ENCODE peak calls at places on chromosomes 11 and 22, in four cellular contexts. H, S, P and R are unnamed samples.

GRCh38 chr11:119671561-119672015 is 57.4 kb downstream of the NECTIN1 start:
- DNase-seq in H (no peak), S (no peak), P (peak; percentile 83), R (no peak)

GRCh38 chr11:94647926-94648325 is 80.8 kb downstream of the PIWIL4 start:
- DNase-seq in H (no peak), S (no peak), P (peak; percentile 40), R (no peak)

GRCh38 chr11:41309716-41310115 is 149.7 kb downstream of the LRRC4C start:
- DNase-seq in H (no peak), S (no peak), P (no peak), R (no peak)

GRCh38 chr11:23413057-23413456 is 552.8 kb upstream of the CCDC179 start:
- DNase-seq in H (no peak), S (no peak), P (no peak), R (no peak)

GRCh38 chr22:23418159-23418788 is 161.8 kb downstream of the IGLL1 start:
- DNase-seq in H (no peak), S (no peak), P (peak; percentile 64), R (no peak)

GRCh38 chr11:64055077-64055476 is 19.3 kb downstream of the FLRT1 start:
- DNase-seq in H (no peak), S (no peak), P (no peak), R (no peak)

GRCh38 chr22:45335021-45335818 is 25.5 kb downstream of the FAM118A start:
- DNase-seq in H (no peak), S (no peak), P (peak; percentile 48), R (no peak)

GRCh38 chr11:85848556-85848955 is 6.6 kb upstream of the CCDC83 start:
- DNase-seq in H (no peak), S (no peak), P (no peak), R (no peak)

GRCh38 chr11:124115782-124116616 is 749 bp downstream of the VWA5A start:
- DNase-seq in H (no peak), S (no peak), P (peak; percentile 15), R (no peak)

GRCh38 chr22:47000256-47000655 is 237.8 kb downstream of the TBC1D22A start:
- DNase-seq in H (peak; percentile 15), S (no peak), P (no peak), R (no peak)

GRCh38 chr11:2652362-2652761 is 47.4 kb downstream of the KCNQ1OT1 start:
- DNase-seq in H (no peak), S (no peak), P (peak; percentile 18), R (no peak)

GRCh38 chr11:99366476-99366992 is 345.8 kb downstream of the CNTN5 start:
- DNase-seq in H (no peak), S (no peak), P (no peak), R (no peak)

GRCh38 chr22:26777402-26777801 is 120.0 kb downstream of the MIAT start:
- DNase-seq in H (no peak), S (no peak), P (no peak), R (no peak)

GRCh38 chr11:2097356-2097997 is 41.7 kb downstream of the IGF2 start:
- DNase-seq in H (no peak), S (peak; percentile 90), P (no peak), R (no peak)

GRCh38 chr11:62133328-62134065 is 9.7 kb downstream of the INCENP start:
- DNase-seq in H (no peak), S (no peak), P (peak; percentile 20), R (no peak)

GRCh38 chr11:15618583-15619032 is 503.9 kb downstream of the INSC start:
- DNase-seq in H (no peak), S (peak; percentile 13), P (no peak), R (no peak)

GRCh38 chr22:36212896-36213295 is 11.3 kb upstream of the APOL4 start:
- DNase-seq in H (no peak), S (peak; percentile 28), P (no peak), R (no peak)

GRCh38 chr22:36208162-36208765 is 6.7 kb upstream of the APOL4 start:
- DNase-seq in H (no peak), S (no peak), P (no peak), R (no peak)

GRCh38 chr22:36206255-36206654 is 4.6 kb upstream of the APOL4 start:
- DNase-seq in H (no peak), S (no peak), P (no peak), R (no peak)

GRCh38 chr22:36211237-36211881 is 9.8 kb upstream of the APOL4 start:
- DNase-seq in H (no peak), S (no peak), P (no peak), R (no peak)

GRCh38 chr22:36208934-36209333 is 7.3 kb upstream of the APOL4 start:
- DNase-seq in H (no peak), S (no peak), P (no peak), R (no peak)
- TF ChIP-seq PBX3 in H (no peak), S (no peak), P (no peak), R (no peak)

DNA sequence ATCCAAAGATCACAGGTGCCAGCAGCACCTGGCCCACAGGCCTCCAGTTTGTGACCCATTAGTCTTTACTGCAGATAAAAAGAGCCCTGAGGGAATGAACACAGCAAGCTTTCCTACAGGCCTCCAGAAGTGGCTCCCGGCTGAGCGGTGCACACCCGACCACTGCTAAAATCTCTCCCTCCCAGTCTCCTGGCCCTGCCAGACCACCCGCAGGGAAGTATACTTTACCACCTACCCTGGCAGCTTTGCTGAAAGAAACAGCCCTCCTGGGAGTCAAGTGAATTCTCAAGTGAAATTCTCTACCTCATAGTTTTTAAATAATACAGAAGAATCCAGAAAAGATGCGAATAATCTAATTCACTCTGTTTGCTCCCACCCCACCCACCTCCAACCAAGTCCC is 15.4 kb upstream of the MTNR1B start:
- DNase-seq in H (no peak), S (no peak), P (no peak), R (no peak)
- TF ChIP-seq PBX3 in H (no peak), S (no peak), P (no peak), R (no peak)

DNA sequence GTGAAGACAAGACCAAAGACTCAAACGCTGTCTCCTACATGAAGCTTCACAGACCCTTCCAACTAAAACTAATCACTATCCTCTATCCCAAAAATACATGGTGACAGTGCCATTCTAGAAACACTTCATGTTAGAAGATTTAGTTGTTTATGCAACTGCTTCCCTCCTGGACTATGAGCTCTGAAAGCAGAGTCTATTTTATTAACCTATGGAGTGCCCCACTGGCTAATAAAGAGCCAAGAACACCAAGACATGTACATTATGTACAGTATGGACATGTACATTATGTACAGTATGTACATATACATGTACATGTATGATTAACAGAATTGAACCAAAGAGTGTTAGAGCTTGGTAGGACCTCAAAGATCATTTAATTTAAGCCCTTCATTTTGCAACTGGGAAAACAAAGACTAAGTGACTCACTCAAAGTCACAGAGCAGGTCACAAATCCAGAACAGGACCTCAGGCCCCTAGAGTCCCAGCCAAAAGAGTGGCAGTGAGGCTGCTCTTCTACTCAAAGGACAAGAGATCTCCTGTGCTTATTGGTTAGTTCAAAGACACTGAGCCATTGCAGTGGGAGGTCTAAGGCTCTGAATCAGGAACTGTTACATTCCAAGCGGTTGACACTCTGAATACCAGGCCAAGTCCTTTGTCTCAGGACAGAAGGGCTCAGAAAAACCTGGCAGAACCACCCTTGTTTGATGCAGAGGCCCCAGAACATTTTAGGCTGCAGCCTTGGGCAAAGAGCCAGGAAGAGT is 103.9 kb downstream of the FAM168A start:
- DNase-seq in H (no peak), S (peak; percentile 46), P (no peak), R (no peak)
- TF ChIP-seq PBX3 in H (no peak), S (no peak), P (peak; percentile 26), R (no peak)

GRCh38 chr11:102177974-102178631 is 67.9 kb downstream of the YAP1 start:
- DNase-seq in H (no peak), S (peak; percentile 85), P (peak; percentile 6), R (peak; percentile 85)
- TF ChIP-seq PBX3 in H (no peak), S (no peak), P (peak; percentile 88), R (no peak)

DNA sequence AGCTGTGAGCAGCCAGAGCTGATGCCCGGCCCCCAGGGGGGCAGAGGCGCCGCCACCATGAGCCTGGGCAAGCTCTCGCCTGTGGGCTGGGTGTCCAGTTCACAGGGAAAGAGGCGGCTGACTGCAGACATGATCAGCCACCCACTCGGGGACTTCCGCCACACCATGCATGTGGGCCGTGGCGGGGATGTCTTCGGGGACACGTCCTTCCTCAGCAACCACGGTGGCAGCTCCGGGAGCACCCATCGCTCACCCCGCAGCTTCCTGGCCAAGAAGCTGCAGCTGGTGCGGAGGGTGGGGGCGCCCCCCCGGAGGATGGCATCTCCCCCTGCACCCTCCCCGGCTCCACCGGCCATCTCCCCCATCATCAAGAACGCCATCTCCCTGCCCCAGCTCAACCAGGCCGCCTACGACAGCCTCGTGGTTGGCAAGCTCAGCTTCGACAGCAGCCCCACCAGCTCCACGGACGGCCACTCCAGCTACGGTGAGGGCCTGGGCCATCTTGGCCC is 6.1 kb downstream of the CDC42EP1 start:
- DNase-seq in H (no peak), S (no peak), P (no peak), R (no peak)
- TF ChIP-seq PBX3 in H (no peak), S (no peak), P (no peak), R (no peak)

DNA sequence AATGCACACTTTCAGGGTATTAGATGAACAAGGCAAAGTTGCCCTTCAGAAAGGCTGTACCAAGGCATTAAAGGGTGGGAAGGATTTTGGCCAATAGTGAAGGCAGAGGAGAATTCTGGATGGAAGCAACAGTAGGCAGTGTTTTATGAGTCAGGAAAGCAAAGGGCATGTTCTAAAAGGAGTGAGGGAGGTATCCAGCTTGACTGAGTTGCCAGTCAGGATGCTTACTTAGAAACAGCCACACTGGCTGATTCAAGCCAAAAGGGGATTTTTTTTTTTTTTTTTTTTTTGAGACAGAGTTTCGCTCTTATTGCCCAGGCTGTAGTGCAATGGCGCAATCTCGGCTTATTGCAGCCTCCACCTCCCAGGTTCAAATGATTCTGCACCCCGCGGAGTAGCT is 50.7 kb downstream of the SWAP70 start:
- DNase-seq in H (no peak), S (no peak), P (no peak), R (no peak)
- TF ChIP-seq PBX3 in H (no peak), S (no peak), P (no peak), R (no peak)

GRCh38 chr11:126385991-126386728 is 30.7 kb downstream of the ST3GAL4 start:
- DNase-seq in H (no peak), S (no peak), P (no peak), R (no peak)

GRCh38 chr11:126384053-126384335 is 28.5 kb downstream of the ST3GAL4 start:
- DNase-seq in H (no peak), S (no peak), P (no peak), R (no peak)

GRCh38 chr11:126387856-126388255 is 32.4 kb downstream of the ST3GAL4 start:
- DNase-seq in H (no peak), S (no peak), P (no peak), R (no peak)

GRCh38 chr11:126383301-126384052 is 28.0 kb downstream of the ST3GAL4 start:
- DNase-seq in H (no peak), S (no peak), P (no peak), R (no peak)

DNA sequence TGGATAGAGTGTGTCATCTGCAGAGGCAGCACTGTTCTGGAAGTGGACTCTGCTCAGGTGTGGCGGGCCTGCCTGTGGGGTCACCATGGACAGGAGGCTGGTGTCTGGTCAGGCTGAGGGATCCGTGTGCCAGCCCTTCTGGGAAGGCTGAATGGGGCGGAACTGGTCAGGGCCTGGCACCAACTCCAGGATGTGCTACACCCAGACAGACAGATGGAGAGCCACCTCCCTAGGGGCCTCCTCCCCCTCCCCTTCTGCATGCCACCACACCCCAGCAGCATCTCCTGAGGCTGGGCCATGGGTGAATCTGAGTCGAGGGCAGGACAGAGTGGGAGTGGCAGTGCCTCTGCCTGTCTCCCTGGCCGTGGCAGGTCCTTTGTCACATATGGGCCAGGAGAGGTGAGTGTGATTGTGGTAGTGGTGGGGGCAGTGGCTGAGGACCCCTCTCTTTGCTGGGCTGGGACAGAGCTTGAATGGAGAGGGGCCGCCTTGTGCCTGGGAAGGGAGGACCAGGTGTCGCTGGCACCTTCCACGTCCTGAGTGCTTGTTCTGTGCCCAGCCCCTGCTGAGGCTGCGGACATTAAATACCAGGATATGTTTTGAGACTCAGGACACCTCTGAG is 29.1 kb downstream of the ST3GAL4 start:
- DNase-seq in H (no peak), S (no peak), P (no peak), R (no peak)
- TF ChIP-seq PBX3 in H (no peak), S (no peak), P (no peak), R (no peak)